ENCODE peak calls at places on chromosome 12, in four cellular contexts. U is left ventricle myocardium inferior, H is AG04450, W is psoas muscle. N is an unnamed sample.

GRCh38 chr12:68933564-68933893 is 558 bp upstream of the CPM start:
- DNase-seq in U (peak), W (no peak), H (no peak), N (no peak)

GRCh38 chr12:71661977-71662522 is 1.6 kb downstream of the ZFC3H1 start:
- DNase-seq in U (no peak), H (peak), W (no peak), N (no peak)

GRCh38 chr12:90520002-90520734 is 434.8 kb downstream of the CCER1 start:
- DNase-seq in H (no peak), W (no peak), U (no peak), N (no peak)

GRCh38 chr12:108505121-108505520 is 10.0 kb upstream of the FICD start:
- DNase-seq in W (no peak), H (no peak), U (no peak), N (no peak)

GRCh38 chr12:128338344-128338743 is 71.4 kb downstream of the TMEM132C start:
- DNase-seq in H (no peak), W (no peak), U (no peak), N (no peak)

GRCh38 chr12:42407306-42407705 is 81.3 kb downstream of the PPHLN1 start:
- DNase-seq in W (no peak), U (no peak), H (no peak), N (no peak)

GRCh38 chr12:1418144-1418543 is 176.2 kb downstream of the FBXL14 start:
- DNase-seq in U (no peak), W (no peak), H (no peak), N (no peak)

GRCh38 chr12:47995976-47996375 is 8.3 kb downstream of the COL2A1 start:
- DNase-seq in U (no peak), H (peak), W (no peak), N (no peak)

GRCh38 chr12:10243803-10244520 is 31.3 kb downstream of the GABARAPL1 start:
- DNase-seq in U (no peak), W (no peak), H (no peak), N (peak)

GRCh38 chr12:59734371-59734770 is 138.5 kb downstream of the SLC16A7 start:
- DNase-seq in U (no peak), W (no peak), H (no peak), N (no peak)

GRCh38 chr12:124174406-124174805 is 120.5 kb upstream of the RFLNA start:
- DNase-seq in U (no peak), H (no peak), W (no peak), N (no peak)

GRCh38 chr12:65209655-65210043 is 40.3 kb downstream of the LEMD3 start:
- DNase-seq in H (no peak), W (no peak), U (no peak), N (peak)

GRCh38 chr12:21001778-21002177 is 129.2 kb upstream of the SLCO1B1 start:
- DNase-seq in W (no peak), U (no peak), H (no peak), N (no peak)
- TF ChIP-seq CTCF in W (no peak), U (no peak), H (no peak), N (no peak)

DNA sequence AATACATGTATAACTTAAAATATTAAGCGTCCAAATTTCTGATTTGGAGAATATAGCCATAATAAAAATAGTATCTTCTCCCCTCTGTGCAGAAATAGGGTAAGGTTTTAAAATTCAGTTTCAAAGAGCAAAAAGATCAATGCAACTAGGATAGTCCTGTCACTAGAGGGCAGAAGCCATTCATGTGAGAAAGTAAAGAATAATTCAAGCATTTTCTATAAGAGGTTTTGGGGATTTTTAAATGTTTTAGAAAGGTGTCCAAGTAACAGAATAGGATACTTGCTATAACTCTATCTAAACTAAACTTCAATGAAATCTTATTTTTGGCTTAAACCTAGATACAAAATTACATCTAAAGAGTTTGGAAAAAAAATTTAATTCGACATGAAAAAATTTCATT is 50.3 kb downstream of the ADAMTS20 start:
- DNase-seq in H (peak), U (no peak), W (no peak), N (peak)
- TF ChIP-seq CTCF in H (peak), U (no peak), W (no peak), N (no peak)

GRCh38 chr12:83826112-83826511 is 1086.5 kb downstream of the SLC6A15 start:
- DNase-seq in H (no peak), W (no peak), U (no peak), N (peak)
- TF ChIP-seq CTCF in H (peak), W (no peak), U (peak), N (peak)

GRCh38 chr12:49968431-49968830 is 4.3 kb upstream of the AQP6 start:
- DNase-seq in H (no peak), U (no peak), W (no peak), N (no peak)
- TF ChIP-seq CTCF in H (no peak), U (no peak), W (no peak), N (no peak)

DNA sequence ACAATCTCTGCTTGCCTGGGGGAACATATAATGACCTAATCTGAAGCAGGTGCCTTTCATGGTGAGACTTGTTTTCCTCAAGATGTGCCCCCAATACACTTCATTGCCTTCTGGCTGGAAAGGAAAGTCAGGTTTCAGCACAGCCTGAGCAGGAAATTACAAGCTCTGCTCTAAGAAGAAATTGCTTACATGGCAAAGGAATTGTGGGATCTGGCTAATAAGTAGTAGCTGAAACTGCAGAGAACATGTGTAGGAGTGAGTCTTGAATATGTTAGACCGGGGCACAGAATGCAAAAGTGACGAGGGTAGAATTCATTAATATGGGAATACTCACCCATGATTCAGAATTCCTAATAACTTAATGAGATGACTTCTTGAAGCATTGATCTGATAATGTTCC is 6.3 kb upstream of the CFAP54 start:
- DNase-seq in H (no peak), W (no peak), U (no peak), N (no peak)
- TF ChIP-seq CTCF in H (no peak), W (no peak), U (no peak), N (no peak)

N was measured in GM20000.